ENCODE peak calls at places on chromosome X, in nine cellular contexts. Y is dorsolateral prefrontal cortex; O is transverse colon; X is DMS79 treated with DMSO at 0.1 percent for 48 hours; I is sciatic nerve; G is NCI-H1417; Z is stimulated activated CD4-positive, alpha-beta T cell treated with anti-CD3 and anti-CD28 coated beads, Interleukin-12 subunit alpha, Interleukin-12 subunit beta, amount 100 ng/mL, for 24 hours; H is uterus; R is GM23248. L is an unnamed sample.

GRCh38 chrX:116961872-116962582 is 499.3 kb upstream of the CT83 start:
- DNase-seq in Y (no peak), O (no peak), X (no peak), I (no peak), G (no peak), Z (no peak), H (no peak), R (peak), L (no peak)

GRCh38 chrX:51440365-51440764 is 56.0 kb downstream of the NUDT11 start:
- DNase-seq in Y (no peak), O (no peak), X (no peak), I (no peak), G (no peak), Z (no peak), H (no peak), R (no peak), L (no peak)

GRCh38 chrX:129797251-129797906 is 17.6 kb downstream of the SASH3 start:
- DNase-seq in Y (no peak), O (no peak), X (no peak), I (no peak), G (no peak), Z (no peak), H (no peak), R (no peak), L (no peak)

GRCh38 chrX:46788902-46789301 is 30.0 kb upstream of the SLC9A7 start:
- DNase-seq in Y (no peak), O (no peak), X (no peak), I (no peak), G (no peak), Z (no peak), H (no peak), R (peak), L (no peak)

GRCh38 chrX:110966839-110967238 is 129.2 kb upstream of the PAK3 start:
- DNase-seq in Y (no peak), O (no peak), X (no peak), I (no peak), G (no peak), Z (no peak), H (no peak), R (peak), L (no peak)

GRCh38 chrX:116749943-116750342 is 287.2 kb upstream of the CT83 start:
- DNase-seq in Y (no peak), O (no peak), X (no peak), I (no peak), G (peak), Z (no peak), H (no peak), R (no peak), L (no peak)

GRCh38 chrX:66914082-66914481 is 275.2 kb upstream of the EDA2R start:
- DNase-seq in Y (no peak), O (peak), X (no peak), I (no peak), G (no peak), Z (no peak), H (peak), R (peak), L (no peak)

GRCh38 chrX:118356154-118356701 is 10.3 kb downstream of the WDR44 start:
- DNase-seq in Y (no peak), O (no peak), X (no peak), I (no peak), G (no peak), Z (no peak), H (no peak), R (peak), L (no peak)

GRCh38 chrX:71492086-71493065 is 40.5 kb upstream of the OGT start:
- DNase-seq in Y (peak), O (peak), X (peak), I (peak), G (peak), Z (peak), H (peak), R (peak), L (peak)

GRCh38 chrX:9807355-9808182 is 21.3 kb downstream of the SHROOM2 start:
- DNase-seq in Y (no peak), O (peak), X (no peak), I (no peak), G (no peak), Z (no peak), H (no peak), R (no peak), L (no peak)

GRCh38 chrX:149161438-149162088 is 343.5 kb downstream of the IDS start:
- DNase-seq in Y (no peak), O (no peak), X (no peak), I (no peak), G (no peak), Z (no peak), H (no peak), R (no peak), L (no peak)

GRCh38 chrX:136754641-136755040 is 26.1 kb downstream of the ARHGEF6 start:
- DNase-seq in Y (no peak), O (no peak), X (no peak), I (peak), G (no peak), Z (no peak), H (peak), R (no peak), L (peak)

GRCh38 chrX:68941385-68941952 is 112.6 kb downstream of the EFNB1 start:
- DNase-seq in Y (no peak), O (peak), X (no peak), I (no peak), G (no peak), Z (no peak), H (no peak), R (no peak), L (no peak)

GRCh38 chrX:110004210-110004609 is 1.3 kb downstream of the TMEM164 start:
- DNase-seq in Y (no peak), O (peak), X (no peak), I (no peak), G (peak), Z (no peak), H (no peak), R (no peak), L (no peak)

GRCh38 chrX:74248889-74249288 is 55.1 kb upstream of the ZCCHC13 start:
- DNase-seq in Y (no peak), O (peak), X (no peak), I (no peak), G (no peak), Z (no peak), H (no peak), R (peak), L (no peak)

GRCh38 chrX:115958687-115959359 is 211.7 kb upstream of the AGTR2 start:
- DNase-seq in Y (no peak), O (no peak), X (no peak), I (no peak), G (peak), Z (no peak), H (no peak), R (peak), L (no peak)

GRCh38 chrX:92351531-92351930 is 572.4 kb downstream of the PCDH11X start:
- DNase-seq in Y (no peak), O (no peak), X (no peak), I (no peak), G (no peak), Z (no peak), H (no peak), R (no peak), L (no peak)

GRCh38 chrX:25290132-25290531 is 274.4 kb upstream of the ARX start:
- DNase-seq in Y (no peak), O (no peak), X (no peak), I (no peak), G (no peak), Z (no peak), H (no peak), R (no peak), L (no peak)

GRCh38 chrX:68487254-68487653 is 11.6 kb upstream of the YIPF6 start:
- DNase-seq in Y (no peak), O (no peak), X (no peak), I (no peak), G (no peak), Z (no peak), H (no peak), R (no peak), L (no peak)

L was measured in activated CD8-positive, alpha-beta T cell treated with anti-CD3 and anti-CD28 coated beads, Interleukin-2, amount 10 ng/mL, durations not matched to agents 7 days and 5 days.